ENCODE peak calls at places on chromosomes 5 and 9, in six cellular contexts. C, V, W, A, N and J are unnamed samples.

GRCh38 chr5:14142202-14142855 is 813 bp upstream of the TRIO start:
- DNase-seq in C (no peak), A (no peak), W (no peak), V (no peak), N (no peak), J (peak; percentile 31)

GRCh38 chr5:135205616-135206349 is 171.8 kb upstream of the PITX1 start:
- DNase-seq in V (no peak), N (peak; percentile 87), A (no peak), W (no peak), C (peak; percentile 7), J (no peak)

GRCh38 chr9:73143606-73144328 is 7.9 kb upstream of the ANXA1 start:
- DNase-seq in C (no peak), W (no peak), V (peak; percentile 89), N (peak; percentile 88), A (no peak), J (peak; percentile 83)

GRCh38 chr9:695252-695651 is 146.2 kb upstream of the DMRT1 start:
- DNase-seq in A (no peak), V (no peak), C (no peak), N (no peak), W (no peak), J (no peak)

GRCh38 chr5:177339107-177339638 is 12.3 kb downstream of the LMAN2 start:
- DNase-seq in W (no peak), N (no peak), A (no peak), C (no peak), V (no peak), J (no peak)

GRCh38 chr9:130156672-130157071 is 15.5 kb upstream of the NCS1 start:
- DNase-seq in N (no peak), C (no peak), A (no peak), W (no peak), V (no peak), J (no peak)

GRCh38 chr5:159786901-159787691 is 129.2 kb upstream of the ADRA1B start:
- DNase-seq in A (no peak), W (peak; percentile 78), N (peak; percentile 70), V (no peak), C (no peak), J (no peak)

GRCh38 chr9:101354143-101354764 is 30.6 kb downstream of the BAAT start:
- DNase-seq in V (no peak), A (no peak), C (peak; percentile 52), W (no peak), N (no peak), J (peak; percentile 12)

GRCh38 chr9:14532716-14533115 is 160.5 kb downstream of the ZDHHC21 start:
- DNase-seq in V (peak; percentile 15), A (no peak), N (no peak), C (no peak), W (no peak), J (peak; percentile 8)

GRCh38 chr5:167720676-167721260 is 570.7 kb upstream of the WWC1 start:
- DNase-seq in N (peak; percentile 83), A (no peak), V (no peak), C (no peak), W (no peak), J (no peak)

GRCh38 chr9:138020120-138020794 is 142.7 kb downstream of the CACNA1B start:
- DNase-seq in C (no peak), A (no peak), N (no peak), W (no peak), V (no peak), J (no peak)

GRCh38 chr5:6399978-6400910 is 21.9 kb upstream of the MED10 start:
- DNase-seq in C (no peak), A (no peak), V (peak; percentile 71), W (no peak), N (peak; percentile 57), J (peak; percentile 91)

GRCh38 chr9:86807577-86807976 is 139.7 kb downstream of the GAS1 start:
- DNase-seq in W (peak; percentile 80), V (no peak), N (no peak), C (no peak), A (no peak), J (no peak)

GRCh38 chr5:40033411-40033810 is 608.6 kb upstream of the DAB2 start:
- DNase-seq in W (no peak), V (no peak), C (no peak), A (peak; percentile 15), N (no peak), J (no peak)

GRCh38 chr5:94613583-94613982 is 4.8 kb downstream of the KIAA0825 start:
- DNase-seq in W (no peak), C (no peak), A (no peak), N (peak; percentile 13), V (no peak), J (peak; percentile 17)

GRCh38 chr5:17412760-17413671 is 85.0 kb upstream of the TAF11L2 start:
- DNase-seq in C (no peak), V (no peak), N (no peak), A (no peak), W (no peak), J (no peak)

GRCh38 chr5:72314571-72315172 is 5.4 kb downstream of the MRPS27 start:
- DNase-seq in A (no peak), C (no peak), V (peak; percentile 43), N (peak; percentile 82), W (no peak), J (peak; percentile 40)

GRCh38 chr5:100668511-100668910 is 133.3 kb downstream of the FAM174A start:
- DNase-seq in W (no peak), A (no peak), V (peak; percentile 70), C (no peak), N (peak; percentile 48), J (peak; percentile 32)

GRCh38 chr5:10735569-10736255 is 25.3 kb downstream of the DAP start:
- DNase-seq in W (no peak), C (no peak), A (no peak), N (no peak), V (no peak), J (no peak)

GRCh38 chr5:141799507-141800167 is 78.6 kb downstream of the PCDH1 start:
- DNase-seq in V (no peak), N (no peak), C (no peak), A (no peak), W (no peak), J (no peak)

GRCh38 chr5:90809695-90810094 is 251.1 kb downstream of the ADGRV1 start:
- DNase-seq in C (no peak), V (no peak), W (no peak), A (no peak), N (no peak), J (no peak)

GRCh38 chr9:73151653-73152382 is at the start of gene ANXA1:
- DNase-seq in V (peak; percentile 90), N (peak; percentile 83), C (peak; percentile 34), A (no peak), W (no peak), J (peak; percentile 93)

GRCh38 chr9:95815153-95815552 is 60.3 kb upstream of the ERCC6L2 start:
- DNase-seq in V (peak; percentile 63), N (peak; percentile 78), C (no peak), W (no peak), A (no peak), J (no peak)

GRCh38 chr5:84306617-84307016 is 78.1 kb downstream of the EDIL3 start:
- DNase-seq in W (no peak), N (peak; percentile 25), A (no peak), V (no peak), C (no peak), J (no peak)

GRCh38 chr9:22817181-22817580 is 370.6 kb downstream of the DMRTA1 start:
- DNase-seq in V (no peak), W (no peak), N (peak; percentile 71), A (no peak), C (no peak), J (no peak)

DNA sequence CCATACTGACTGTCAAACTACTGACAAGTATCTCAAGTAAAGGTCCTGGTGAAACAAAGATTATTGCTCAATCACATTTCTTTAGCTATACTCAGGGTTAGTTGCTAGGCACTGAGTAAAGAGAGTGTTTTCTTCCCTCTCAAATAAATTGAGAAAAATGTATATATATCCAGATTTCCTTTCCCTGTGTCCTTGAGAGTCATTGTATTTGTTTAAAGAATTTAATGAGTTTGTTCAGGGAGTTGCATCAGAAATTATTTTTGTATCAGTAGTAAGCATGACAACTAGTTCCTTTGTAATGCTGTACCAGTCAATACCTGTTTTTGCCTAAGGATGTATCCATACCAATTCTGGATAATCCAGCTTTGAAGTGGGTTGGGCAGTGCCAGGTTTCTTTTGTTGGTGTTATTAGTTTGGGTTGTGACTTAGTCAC is 3.2 kb upstream of the ANKHD1 start:
- DNase-seq in W (no peak), A (no peak), V (peak; percentile 75), C (no peak), N (no peak), J (peak; percentile 82)
- H3K27ac ChIP-seq in W (no peak overlapping the region), A (no peak overlapping the region), V (peak overlapping the region; percentile 64), C (no peak overlapping the region), N (no peak overlapping the region), J (peak overlapping the region; percentile 90)

GRCh38 chr5:174573210-174574014 is 151.0 kb upstream of the MSX2 start:
- DNase-seq in C (no peak), A (no peak), V (no peak), N (peak; percentile 19), W (no peak), J (no peak)

GRCh38 chr5:174572591-174572990 is 151.8 kb upstream of the MSX2 start:
- DNase-seq in A (no peak), V (peak; percentile 41), W (no peak), C (no peak), N (peak; percentile 29), J (peak; percentile 35)

GRCh38 chr5:174567506-174568141 is 156.8 kb upstream of the MSX2 start:
- DNase-seq in A (no peak), C (no peak), V (peak; percentile 94), N (no peak), W (no peak), J (peak; percentile 68)

GRCh38 chr5:174571662-174572397 is 152.6 kb upstream of the MSX2 start:
- DNase-seq in A (no peak), V (peak; percentile 95), N (peak; percentile 98), W (peak; percentile 55), C (peak; percentile 50), J (peak; percentile 85)

GRCh38 chr5:174570662-174571061 is 153.7 kb upstream of the MSX2 start:
- DNase-seq in A (no peak), W (no peak), V (no peak), N (peak; percentile 20), C (no peak), J (no peak)
- H3K27ac ChIP-seq in A (no peak overlapping the region), W (no peak overlapping the region), V (no peak overlapping the region), N (no peak overlapping the region), C (no peak overlapping the region), J (no peak overlapping the region)

GRCh38 chr5:139667730-139668063 is 19.5 kb downstream of the CXXC5 start:
- DNase-seq in V (no peak), A (no peak), W (no peak), N (peak; percentile 60), C (no peak), J (no peak)
- H3K27ac ChIP-seq in V (peak overlapping the region; percentile 88), A (no peak overlapping the region), W (peak overlapping the region; percentile 96), N (peak overlapping the region; percentile 90), C (peak overlapping the region; percentile 68), J (peak overlapping the region; percentile 85)

GRCh38 chr9:4740373-4740622 is 704 bp downstream of the AK3 start:
- DNase-seq in W (no peak), V (no peak), N (no peak), C (no peak), A (no peak), J (no peak)

GRCh38 chr9:4740623-4741364 is at the start of gene AK3:
- DNase-seq in W (peak; percentile 90), A (peak; percentile 86), C (peak; percentile 88), V (peak; percentile 77), N (peak; percentile 82), J (peak; percentile 79)

GRCh38 chr9:4741365-4742031 is 496 bp upstream of the AK3 start:
- DNase-seq in W (no peak), A (peak; percentile 16), V (no peak), N (no peak), C (peak; percentile 80), J (peak; percentile 29)

GRCh38 chr9:4739587-4740372 is 1.2 kb downstream of the AK3 start:
- DNase-seq in N (no peak), C (peak; percentile 37), V (no peak), W (no peak), A (no peak), J (peak; percentile 23)

GRCh38 chr9:4738866-4739586 is 2.0 kb downstream of the AK3 start:
- DNase-seq in N (peak; percentile 14), A (no peak), W (no peak), C (peak; percentile 25), V (no peak), J (no peak)
- H3K27ac ChIP-seq in N (peak overlapping the region; percentile 38), A (no peak overlapping the region), W (peak overlapping the region; percentile 92), C (peak overlapping the region; percentile 95), V (peak overlapping the region; percentile 71), J (peak overlapping the region; percentile 18)